ENCODE peak calls at places on chromosome 13, in five cellular contexts. C is stomach, H is SK-N-SH, M is GM12878, B is tibial nerve. D is an unnamed sample.

GRCh38 chr13:113005076-113005865 is 36.3 kb downstream of the MCF2L start:
- DNase-seq in C (no peak), H (no peak), M (no peak), B (no peak), D (no peak)

GRCh38 chr13:113882266-113882627 is 18.4 kb upstream of the GAS6 start:
- DNase-seq in C (peak; percentile 43), H (no peak), M (no peak), B (peak; percentile 49), D (peak; percentile 64)

GRCh38 chr13:32206097-32206740 is 108.9 kb downstream of the ZAR1L start:
- DNase-seq in C (no peak), H (no peak), M (no peak), B (no peak), D (no peak)

GRCh38 chr13:48731957-48732569 is 78.3 kb downstream of the CYSLTR2 start:
- DNase-seq in C (peak; percentile 50), H (peak; percentile 44), M (no peak), B (peak; percentile 29), D (no peak)

GRCh38 chr13:104024416-104025170 is 958.4 kb upstream of the SLC10A2 start:
- DNase-seq in C (no peak), H (no peak), M (no peak), B (no peak), D (no peak)

GRCh38 chr13:93226623-93227279 is at the start of gene GPC6:
- DNase-seq in C (no peak), H (peak; percentile 80), M (no peak), B (peak; percentile 57), D (no peak)

GRCh38 chr13:101144808-101145419 is 271.4 kb downstream of the NALCN start:
- DNase-seq in C (no peak), H (peak; percentile 46), M (peak; percentile 5), B (no peak), D (no peak)

GRCh38 chr13:76758738-76759137 is 127.5 kb downstream of the KCTD12 start:
- DNase-seq in C (no peak), H (peak; percentile 5), M (no peak), B (no peak), D (no peak)

GRCh38 chr13:106259928-106260327 is 275.5 kb downstream of the EFNB2 start:
- DNase-seq in C (no peak), H (no peak), M (no peak), B (no peak), D (no peak)

GRCh38 chr13:113474179-113474578 is 16.3 kb downstream of the DCUN1D2 start:
- DNase-seq in C (no peak), H (no peak), M (no peak), B (no peak), D (no peak)

GRCh38 chr13:66835040-66835628 is 395.0 kb downstream of the PCDH9 start:
- DNase-seq in C (peak; percentile 38), H (peak; percentile 66), M (no peak), B (peak; percentile 53), D (peak; percentile 65)

GRCh38 chr13:29925457-29925856 is 75.0 kb upstream of the UBL3 start:
- DNase-seq in C (peak; percentile 91), H (peak; percentile 50), M (no peak), B (peak; percentile 87), D (peak; percentile 93)

GRCh38 chr13:26534036-26534726 is 23.3 kb upstream of the WASF3 start:
- DNase-seq in C (no peak), H (no peak), M (no peak), B (no peak), D (no peak)

GRCh38 chr13:61094865-61095264 is 320.8 kb downstream of the PCDH20 start:
- DNase-seq in C (no peak), H (no peak), M (no peak), B (no peak), D (no peak)

GRCh38 chr13:38042771-38043170 is 173.2 kb upstream of the TRPC4 start:
- DNase-seq in C (no peak), H (no peak), M (no peak), B (no peak), D (no peak)

GRCh38 chr13:71858647-71859046 is 8.4 kb downstream of the DACH1 start:
- DNase-seq in C (no peak), H (no peak), M (no peak), B (no peak), D (no peak)

GRCh38 chr13:31898383-31899071 is 133.0 kb upstream of the FRY start:
- DNase-seq in C (no peak), H (no peak), M (no peak), B (no peak), D (no peak)

GRCh38 chr13:114049026-114049425 is 75.2 kb upstream of the C13orf46 start:
- DNase-seq in C (no peak), H (no peak), M (no peak), B (no peak), D (no peak)

GRCh38 chr13:71242191-71242590 is 624.8 kb downstream of the DACH1 start:
- DNase-seq in C (no peak), H (no peak), M (no peak), B (no peak), D (no peak)

GRCh38 chr13:80363890-80364503 is 23.1 kb upstream of the SPRY2 start:
- DNase-seq in C (no peak), H (peak; percentile 56), M (no peak), B (no peak), D (no peak)

DNA sequence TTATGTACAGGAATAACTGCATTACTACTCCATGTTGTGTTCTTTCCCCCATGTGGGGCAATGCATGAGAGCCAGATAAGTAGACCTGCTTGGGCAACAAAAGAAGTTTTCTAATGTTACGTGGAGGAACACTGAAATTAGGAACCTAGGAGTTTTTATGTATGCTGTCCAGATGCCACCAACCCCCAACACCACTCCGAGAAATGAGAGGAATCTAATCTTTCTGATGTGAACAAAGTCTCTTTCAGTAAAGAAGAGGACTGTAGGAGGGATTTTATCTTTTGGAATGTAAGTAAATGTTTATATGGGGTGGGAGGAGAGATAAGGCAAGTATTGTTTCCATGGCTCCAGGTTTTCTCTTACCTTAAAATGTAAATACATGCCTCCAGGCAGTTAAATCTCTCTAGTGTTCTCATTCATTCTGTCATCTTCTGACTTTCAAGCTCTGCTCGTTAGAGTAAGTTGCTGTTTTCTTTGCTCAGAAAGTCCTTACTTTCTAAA is 820.6 kb downstream of the PCDH17 start:
- DNase-seq in C (no peak), H (no peak), M (no peak), B (no peak), D (no peak)
- TF ChIP-seq EP300 in C (no peak), H (no peak), M (no peak), B (no peak), D (no peak)

GRCh38 chr13:110336681-110337080 is 29.6 kb downstream of the COL4A2 start:
- DNase-seq in C (no peak), H (no peak), M (no peak), B (no peak), D (no peak)
- H3K4me1 ChIP-seq in C (peaks cover 2% of the 10 kb centered on the region), H (peaks cover 33% of the 10 kb centered on the region), M (peaks cover 5% of the 10 kb centered on the region), B (peaks cover 3% of the 10 kb centered on the region), D (peaks cover 30% of the 10 kb centered on the region)

GRCh38 chr13:23558675-23559536 is 11.3 kb upstream of the TNFRSF19 start:
- DNase-seq in C (peak; percentile 38), H (peak; percentile 31), M (no peak), B (peak; percentile 50), D (no peak)
- H3K4me3 ChIP-seq in C (no peak overlapping the region), H (no peak overlapping the region), M (no peak overlapping the region), B (no peak overlapping the region), D (peak overlapping the region; percentile 36)

DNA sequence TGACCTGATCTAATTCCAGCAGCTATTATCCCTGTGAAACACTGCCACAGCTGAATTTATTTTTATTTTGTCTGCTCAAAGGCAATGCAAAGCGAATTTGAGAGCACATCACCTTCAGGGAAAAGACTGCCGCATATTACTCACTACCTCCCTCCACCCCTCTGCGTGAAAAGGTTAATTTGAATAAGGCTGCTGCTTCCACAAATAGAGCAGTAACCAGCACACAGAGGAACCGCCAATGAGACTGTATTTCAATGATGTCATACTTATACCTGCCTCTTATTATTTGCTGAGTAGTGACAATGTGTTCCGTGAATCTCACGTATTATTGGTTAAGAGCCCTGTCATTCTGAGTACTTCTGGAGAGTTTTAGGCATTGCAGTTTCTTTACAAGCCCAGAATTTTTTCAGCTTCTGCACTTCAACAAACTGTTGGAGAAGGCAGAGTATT is 156.1 kb upstream of the KLF12 start:
- DNase-seq in C (no peak), H (peak; percentile 47), M (no peak), B (no peak), D (no peak)
- TF ChIP-seq EP300 in C (no peak), H (no peak), M (no peak), B (no peak), D (no peak)

GRCh38 chr13:40121711-40122110 is 466.2 kb downstream of the COG6 start:
- DNase-seq in C (no peak), H (no peak), M (no peak), B (no peak), D (no peak)
- H3K4me1 ChIP-seq in C (no peaks in the 10 kb centered on the region), H (no peaks in the 10 kb centered on the region), M (no peaks in the 10 kb centered on the region), B (no peaks in the 10 kb centered on the region), D (peaks cover 15% of the 10 kb centered on the region)

GRCh38 chr13:27708325-27708724 is 84.0 kb upstream of the GSX1 start:
- DNase-seq in C (no peak), H (no peak), M (no peak), B (no peak), D (no peak)

GRCh38 chr13:27709779-27710178 is 82.5 kb upstream of the GSX1 start:
- DNase-seq in C (no peak), H (no peak), M (no peak), B (no peak), D (no peak)

DNA sequence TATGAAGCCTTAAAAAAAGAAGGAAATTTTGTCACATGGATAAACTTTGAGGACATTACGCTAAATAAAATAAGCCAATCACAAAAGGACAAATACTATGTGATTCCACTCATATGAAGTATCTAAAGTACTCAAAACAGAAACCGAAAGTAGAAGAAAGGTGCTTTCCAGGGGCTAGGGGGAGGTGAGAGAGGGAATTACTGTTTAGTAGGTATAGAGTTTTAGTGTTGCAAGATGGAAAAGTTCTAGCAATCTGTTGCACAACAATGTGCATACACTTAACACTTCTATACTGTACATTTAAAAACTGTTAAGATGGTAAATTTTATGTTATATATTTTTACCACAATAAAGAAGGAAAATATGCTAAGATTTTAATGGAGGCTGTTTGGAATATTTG is 83.0 kb downstream of the POLR1D start:
- DNase-seq in C (no peak), H (no peak), M (peak; percentile 1), B (no peak), D (no peak)
- H3K4me3 ChIP-seq in C (no peak overlapping the region), H (no peak overlapping the region), M (no peak overlapping the region), B (no peak overlapping the region), D (no peak overlapping the region)

DNA sequence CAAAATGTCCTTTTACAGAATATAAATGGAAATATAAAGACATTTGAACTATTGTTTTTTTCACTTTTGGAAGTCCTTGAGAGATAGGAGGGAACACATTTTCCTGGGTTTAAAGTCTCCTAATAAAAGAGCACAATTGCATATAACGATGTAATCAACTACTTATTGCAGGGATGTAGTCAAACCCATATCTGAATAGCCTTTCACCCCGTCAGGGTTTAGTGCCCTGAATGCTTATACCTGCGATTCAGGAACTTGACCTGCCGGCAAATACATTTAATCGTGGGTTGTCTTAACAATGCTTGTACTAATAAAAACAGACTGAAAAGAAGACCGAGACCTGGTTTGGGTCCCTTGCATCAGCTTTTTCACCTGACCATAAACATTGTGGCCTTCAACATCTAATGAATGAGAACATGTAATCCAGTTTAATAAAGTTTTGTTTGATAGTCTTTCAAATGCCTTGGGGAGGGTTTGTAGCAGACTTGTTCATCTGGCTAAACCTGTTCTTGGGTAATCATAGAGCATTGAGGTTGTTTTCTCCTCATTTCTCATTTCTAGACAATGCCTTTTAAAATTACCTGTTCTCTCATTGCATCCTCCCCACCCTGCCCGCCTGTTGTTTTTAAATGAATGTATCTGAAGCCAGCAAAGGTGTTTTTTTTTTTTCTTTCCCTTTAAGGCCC is 7.0 kb downstream of the KLF5 start:
- DNase-seq in C (no peak), H (no peak), M (no peak), B (no peak), D (no peak)
- TF ChIP-seq EP300 in C (no peak), H (no peak), M (no peak), B (no peak), D (no peak)